ENCODE peak calls at places on chromosomes 12 and 14, in four cellular contexts. One of them, this sample, is unnamed.

GRCh38 chr12:20367731-20368652 is at the start of gene PDE3A:
- DNase-seq in IMR-90: peak; percentile 73
- DNase-seq in H9: peak; percentile 89
- DNase-seq in H1: peak; percentile 44
- DNase-seq in this sample: peak; percentile 90

GRCh38 chr12:22060261-22060660 is 14.2 kb downstream of the CMAS start:
- DNase-seq in IMR-90: no peak
- DNase-seq in H9: no peak
- DNase-seq in H1: no peak
- DNase-seq in this sample: no peak

GRCh38 chr14:72771561-72771960 is 122.3 kb downstream of the DPF3 start:
- DNase-seq in IMR-90: no peak
- DNase-seq in H9: no peak
- DNase-seq in H1: no peak
- DNase-seq in this sample: no peak

GRCh38 chr12:43347026-43347425 is 205.0 kb downstream of the ADAMTS20 start:
- DNase-seq in IMR-90: no peak
- DNase-seq in H9: no peak
- DNase-seq in H1: no peak
- DNase-seq in this sample: no peak

GRCh38 chr12:89345830-89346740 is 6.2 kb downstream of the DUSP6 start:
- DNase-seq in IMR-90: peak; percentile 64
- DNase-seq in H9: peak; percentile 92
- DNase-seq in H1: no peak
- DNase-seq in this sample: peak; percentile 96

GRCh38 chr14:55130194-55130550 is 1.1 kb downstream of the LGALS3 start:
- DNase-seq in IMR-90: peak; percentile 69
- DNase-seq in H9: peak; percentile 59
- DNase-seq in H1: no peak
- DNase-seq in this sample: peak; percentile 60

GRCh38 chr12:49912345-49912744 is 8.6 kb upstream of the FAIM2 start:
- DNase-seq in IMR-90: no peak
- DNase-seq in H9: peak; percentile 33
- DNase-seq in H1: no peak
- DNase-seq in this sample: no peak

GRCh38 chr12:6347367-6348338 is 5.8 kb upstream of the TNFRSF1A start:
- DNase-seq in IMR-90: peak; percentile 64
- DNase-seq in H9: no peak
- DNase-seq in H1: no peak
- DNase-seq in this sample: no peak

GRCh38 chr12:57896139-57896436 is 45.3 kb upstream of the ATP23 start:
- DNase-seq in IMR-90: no peak
- DNase-seq in H9: no peak
- DNase-seq in H1: no peak
- DNase-seq in this sample: no peak

GRCh38 chr14:65566820-65567522 is 154.4 kb downstream of the FUT8 start:
- DNase-seq in IMR-90: no peak
- DNase-seq in H9: no peak
- DNase-seq in H1: no peak
- DNase-seq in this sample: no peak

GRCh38 chr14:38951451-38951850 is 151.6 kb downstream of the SEC23A start:
- DNase-seq in IMR-90: peak; percentile 38
- DNase-seq in H9: no peak
- DNase-seq in H1: no peak
- DNase-seq in this sample: no peak

GRCh38 chr12:43580601-43581000 is 28.6 kb upstream of the ADAMTS20 start:
- DNase-seq in IMR-90: no peak
- DNase-seq in H9: no peak
- DNase-seq in H1: no peak
- DNase-seq in this sample: no peak

GRCh38 chr12:58988643-58989042 is 68.3 kb upstream of the LRIG3 start:
- DNase-seq in IMR-90: no peak
- DNase-seq in H9: no peak
- DNase-seq in H1: no peak
- DNase-seq in this sample: no peak

GRCh38 chr12:50707396-50707795 is 56.5 kb upstream of the ATF1 start:
- DNase-seq in IMR-90: no peak
- DNase-seq in H9: no peak
- DNase-seq in H1: no peak
- DNase-seq in this sample: no peak

GRCh38 chr14:28703482-28703881 is 63.1 kb upstream of the FOXG1 start:
- DNase-seq in IMR-90: no peak
- DNase-seq in H9: no peak
- DNase-seq in H1: no peak
- DNase-seq in this sample: no peak

GRCh38 chr14:103314496-103315277 is 19.4 kb upstream of the EIF5 start:
- DNase-seq in IMR-90: no peak
- DNase-seq in H9: no peak
- DNase-seq in H1: no peak
- DNase-seq in this sample: peak; percentile 16

GRCh38 chr14:80504781-80505180 is 293.5 kb upstream of the DIO2 start:
- DNase-seq in IMR-90: peak; percentile 60
- DNase-seq in H9: no peak
- DNase-seq in H1: no peak
- DNase-seq in this sample: no peak

GRCh38 chr12:122963928-122964240 is 2.4 kb downstream of the ABCB9 start:
- DNase-seq in IMR-90: peak; percentile 59
- DNase-seq in H9: peak; percentile 26
- DNase-seq in H1: no peak
- DNase-seq in this sample: no peak

GRCh38 chr14:69484444-69485113 is at the start of gene PLEKHD1:
- DNase-seq in IMR-90: no peak
- DNase-seq in H9: peak; percentile 90
- DNase-seq in H1: peak; percentile 41
- DNase-seq in this sample: peak; percentile 63

GRCh38 chr12:47832263-47832933 is 12.7 kb upstream of the HDAC7 start:
- DNase-seq in IMR-90: no peak
- DNase-seq in H9: no peak
- DNase-seq in H1: no peak
- DNase-seq in this sample: no peak

GRCh38 chr12:64610092-64610659 is at the start of gene RASSF3:
- DNase-seq in IMR-90: peak; percentile 67
- DNase-seq in H9: peak; percentile 90
- DNase-seq in H1: no peak
- DNase-seq in this sample: peak; percentile 90

GRCh38 chr12:72234871-72235270 is 37.3 kb upstream of the TRHDE start:
- DNase-seq in IMR-90: peak; percentile 37
- DNase-seq in H9: no peak
- DNase-seq in H1: no peak
- DNase-seq in this sample: no peak

GRCh38 chr12:60072911-60073310 is 477.1 kb downstream of the SLC16A7 start:
- DNase-seq in IMR-90: peak; percentile 67
- DNase-seq in H9: no peak
- DNase-seq in H1: no peak
- DNase-seq in this sample: peak; percentile 22

GRCh38 chr14:90720336-90720735 is 95.9 kb downstream of the TTC7B start:
- DNase-seq in IMR-90: peak; percentile 81
- DNase-seq in H9: no peak
- DNase-seq in H1: no peak
- DNase-seq in this sample: peak; percentile 26

GRCh38 chr14:104690861-104691455 is 1.5 kb downstream of the INF2 start:
- DNase-seq in IMR-90: no peak
- DNase-seq in H9: no peak
- DNase-seq in H1: no peak
- DNase-seq in this sample: no peak

GRCh38 chr14:104370256-104370870 is 209.2 kb upstream of the C14orf180 start:
- DNase-seq in IMR-90: no peak
- DNase-seq in H9: peak; percentile 74
- DNase-seq in H1: peak; percentile 13
- DNase-seq in this sample: peak; percentile 59

GRCh38 chr14:34171431-34171830 is 220.6 kb upstream of the EGLN3 start:
- DNase-seq in IMR-90: no peak
- DNase-seq in H9: no peak
- DNase-seq in H1: no peak
- DNase-seq in this sample: no peak

GRCh38 chr14:101598159-101598558 is 36.9 kb downstream of the DIO3 start:
- DNase-seq in IMR-90: no peak
- DNase-seq in H9: no peak
- DNase-seq in H1: no peak
- DNase-seq in this sample: no peak

GRCh38 chr12:40515041-40515825 is 177.0 kb upstream of the CNTN1 start:
- DNase-seq in IMR-90: no peak
- DNase-seq in H9: no peak
- DNase-seq in H1: no peak
- DNase-seq in this sample: no peak

GRCh38 chr14:61526405-61527312 is 168.7 kb upstream of the HIF1A start:
- DNase-seq in IMR-90: no peak
- DNase-seq in H9: no peak
- DNase-seq in H1: no peak
- DNase-seq in this sample: no peak

GRCh38 chr12:62291888-62292760 is 31.9 kb downstream of the USP15 start:
- DNase-seq in IMR-90: peak; percentile 43
- DNase-seq in H9: no peak
- DNase-seq in H1: no peak
- DNase-seq in this sample: no peak

GRCh38 chr12:62290804-62291203 is 30.6 kb downstream of the USP15 start:
- DNase-seq in IMR-90: no peak
- DNase-seq in H9: no peak
- DNase-seq in H1: no peak
- DNase-seq in this sample: no peak

GRCh38 chr12:62296001-62296400 is 35.8 kb downstream of the USP15 start:
- DNase-seq in IMR-90: no peak
- DNase-seq in H9: no peak
- DNase-seq in H1: no peak
- DNase-seq in this sample: peak; percentile 92

GRCh38 chr12:62294378-62294777 is 34.2 kb downstream of the USP15 start:
- DNase-seq in IMR-90: no peak
- DNase-seq in H9: no peak
- DNase-seq in H1: no peak
- DNase-seq in this sample: no peak

DNA sequence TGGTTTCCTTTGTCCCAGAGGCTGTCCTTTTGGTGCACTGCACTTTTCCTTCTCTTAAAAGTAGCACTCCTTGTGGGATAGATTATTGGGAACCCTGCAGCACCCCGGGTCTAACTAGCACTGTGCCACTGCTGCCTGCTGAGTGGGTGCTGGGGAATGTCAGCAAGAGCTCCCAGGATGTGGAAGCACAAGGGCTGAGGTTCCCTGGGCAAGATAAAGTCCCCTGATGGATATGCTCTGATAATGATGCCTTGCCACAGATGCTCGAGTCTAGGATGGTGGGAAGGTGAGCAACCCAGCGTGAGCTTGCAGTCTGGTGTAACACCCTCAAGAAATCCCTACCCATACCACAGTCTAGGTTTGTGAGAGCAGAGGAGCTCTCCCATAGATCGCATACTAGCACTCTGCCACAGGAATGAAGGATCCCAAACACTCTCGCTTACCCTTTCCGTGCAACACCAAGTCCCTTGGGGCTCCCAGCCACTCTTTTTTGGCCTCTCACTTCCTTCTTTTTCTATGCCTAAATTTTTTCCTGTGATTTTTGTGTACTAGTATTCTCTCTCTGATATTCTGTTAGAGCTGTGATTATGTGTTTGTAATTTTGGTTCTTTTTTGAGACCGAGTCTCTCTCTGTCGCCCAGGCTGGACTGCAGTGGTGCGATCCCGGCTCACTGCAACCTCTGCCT is 32.7 kb downstream of the USP15 start:
- DNase-seq in IMR-90: no peak
- DNase-seq in H9: no peak
- DNase-seq in H1: no peak
- DNase-seq in this sample: peak; percentile 16
- H3K56ac ChIP-seq in IMR-90: no peak overlapping the region
- H3K56ac ChIP-seq in H9: no peak overlapping the region
- H3K56ac ChIP-seq in H1: no peak overlapping the region
- H3K56ac ChIP-seq in this sample: no peak overlapping the region

DNA sequence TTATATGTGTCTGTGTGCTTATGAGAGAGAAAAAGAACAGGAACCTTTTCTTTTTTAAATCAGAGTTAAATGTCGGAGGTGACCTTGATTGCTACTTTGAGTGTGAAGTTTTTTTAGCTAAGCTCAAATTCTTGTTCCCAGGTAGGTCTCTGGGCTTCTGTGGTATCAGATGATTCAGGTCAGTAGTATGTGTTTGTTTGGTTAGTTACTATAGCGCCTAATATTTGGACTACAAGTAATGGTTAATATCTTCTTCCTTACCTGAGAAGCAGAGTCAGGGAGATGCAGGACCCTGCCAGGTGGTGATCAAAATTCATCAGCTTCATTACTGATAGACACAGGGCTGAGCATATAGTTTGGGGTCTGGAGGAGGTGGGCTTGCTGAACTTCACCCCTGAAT is 30.8 kb downstream of the ADCK1 start:
- DNase-seq in IMR-90: no peak
- DNase-seq in H9: no peak
- DNase-seq in H1: no peak
- DNase-seq in this sample: peak; percentile 5
- H2BK5ac ChIP-seq in IMR-90: no peak overlapping the region
- H2BK5ac ChIP-seq in H9: no peak overlapping the region
- H2BK5ac ChIP-seq in H1: no peak overlapping the region
- H2BK5ac ChIP-seq in this sample: no peak overlapping the region

DNA sequence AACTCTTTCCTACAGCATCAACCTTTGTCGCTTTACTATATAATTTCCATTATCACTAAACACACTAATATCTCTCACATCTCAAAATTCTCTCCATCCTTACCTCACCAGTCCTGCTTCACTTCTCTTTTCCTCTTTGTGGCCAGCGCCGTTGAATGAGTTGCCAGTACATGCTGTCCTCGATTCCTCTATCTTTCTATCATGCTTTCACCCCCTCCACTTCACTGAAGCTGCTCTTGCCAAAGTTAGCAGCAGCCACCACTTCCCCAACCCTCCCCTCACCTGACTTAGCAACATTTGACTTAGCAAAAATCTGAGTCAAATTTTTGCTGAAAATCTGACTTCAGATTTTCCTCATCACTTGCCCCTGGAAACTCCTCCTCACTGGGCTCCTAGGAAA is 210.4 kb downstream of the ANO6 start:
- DNase-seq in IMR-90: no peak
- DNase-seq in H9: no peak
- DNase-seq in H1: no peak
- DNase-seq in this sample: no peak
- H3K18ac ChIP-seq in IMR-90: no peak overlapping the region
- H3K18ac ChIP-seq in H9: no peak overlapping the region
- H3K18ac ChIP-seq in H1: no peak overlapping the region
- H3K18ac ChIP-seq in this sample: no peak overlapping the region

DNA sequence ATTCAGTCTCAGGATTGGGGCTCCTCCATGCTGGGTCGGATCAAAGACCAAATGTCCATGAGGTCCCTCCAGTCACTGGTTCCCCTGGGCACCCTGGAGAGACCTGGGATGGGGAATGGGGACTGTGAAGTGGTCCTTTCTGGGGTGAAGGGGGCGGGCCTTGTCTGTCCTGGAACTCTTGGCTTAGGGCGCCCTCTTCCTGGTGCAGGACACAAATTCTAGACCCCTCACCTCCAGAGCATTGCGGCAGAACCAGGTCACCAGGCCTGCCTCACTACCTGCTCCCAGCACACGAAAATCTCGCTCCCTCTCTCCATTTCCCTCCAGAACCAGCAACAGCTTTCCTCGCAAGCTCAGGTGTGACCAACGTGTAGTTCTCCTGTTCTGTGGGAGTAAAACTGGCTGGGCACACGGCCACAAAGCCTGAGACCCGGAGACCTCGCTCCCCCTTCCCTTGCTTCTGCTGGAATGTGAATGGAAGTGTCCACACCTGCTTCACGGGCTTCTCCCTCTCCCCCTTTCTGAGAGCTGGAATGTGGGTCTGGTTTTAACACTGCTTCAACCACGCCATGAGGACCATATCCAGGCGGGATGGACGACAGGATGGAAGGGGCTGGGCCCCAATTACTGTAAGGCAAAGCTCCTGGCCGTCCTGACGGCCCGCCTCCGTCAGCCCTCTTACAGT is 112.7 kb downstream of the SCARB1 start:
- DNase-seq in IMR-90: no peak
- DNase-seq in H9: peak; percentile 84
- DNase-seq in H1: peak; percentile 23
- DNase-seq in this sample: peak; percentile 74
- H3K56ac ChIP-seq in IMR-90: no peak overlapping the region
- H3K56ac ChIP-seq in H9: no peak overlapping the region
- H3K56ac ChIP-seq in H1: no peak overlapping the region
- H3K56ac ChIP-seq in this sample: peak overlapping the region; percentile 11

This sample was measured in mesendoderm.